ENCODE peak calls at places on chromosomes 1 and 21, in four cellular contexts. One of them, this sample, is unnamed.

GRCh38 chr1:53619088-53619810 is 119.7 kb downstream of the GLIS1 start:
- DNase-seq in adrenal gland: peak; percentile 3
- DNase-seq in GM06990: no peak
- DNase-seq in lung: no peak
- DNase-seq in this sample: no peak

GRCh38 chr1:116693759-116694482 is 26.4 kb upstream of the IGSF3 start:
- DNase-seq in lung: no peak
- DNase-seq in GM06990: no peak
- DNase-seq in adrenal gland: peak; percentile 17
- DNase-seq in this sample: no peak

GRCh38 chr1:117631361-117631760 is 25.5 kb downstream of the TENT5C start:
- DNase-seq in GM06990: no peak
- DNase-seq in adrenal gland: no peak
- DNase-seq in lung: peak; percentile 68
- DNase-seq in this sample: no peak

GRCh38 chr1:119144813-119145212 is 4.4 kb upstream of the WARS2 start:
- DNase-seq in GM06990: no peak
- DNase-seq in lung: no peak
- DNase-seq in adrenal gland: no peak
- DNase-seq in this sample: no peak

GRCh38 chr1:225874431-225874830 is 7.7 kb downstream of the TMEM63A start:
- DNase-seq in adrenal gland: no peak
- DNase-seq in lung: no peak
- DNase-seq in GM06990: no peak
- DNase-seq in this sample: no peak

GRCh38 chr1:82586473-82586872 is 785.7 kb downstream of the ADGRL2 start:
- DNase-seq in GM06990: no peak
- DNase-seq in adrenal gland: no peak
- DNase-seq in lung: peak; percentile 31
- DNase-seq in this sample: no peak

GRCh38 chr1:173411835-173412742 is 65.0 kb upstream of the PRDX6 start:
- DNase-seq in lung: no peak
- DNase-seq in adrenal gland: peak; percentile 91
- DNase-seq in GM06990: no peak
- DNase-seq in this sample: no peak

GRCh38 chr21:43209575-43210453 is 41.0 kb downstream of the CRYAA start:
- DNase-seq in adrenal gland: peak; percentile 95
- DNase-seq in lung: no peak
- DNase-seq in GM06990: no peak
- DNase-seq in this sample: no peak

GRCh38 chr1:116910379-116911165 is 856 bp downstream of the PTGFRN start:
- DNase-seq in adrenal gland: peak; percentile 58
- DNase-seq in lung: peak; percentile 47
- DNase-seq in GM06990: peak; percentile 54
- DNase-seq in this sample: no peak

GRCh38 chr1:107963601-107964396 is 1.2 kb downstream of the VAV3 start:
- DNase-seq in GM06990: peak; percentile 80
- DNase-seq in lung: peak; percentile 29
- DNase-seq in adrenal gland: no peak
- DNase-seq in this sample: peak; percentile 69

GRCh38 chr1:172900359-172900997 is 150.3 kb downstream of the TNFSF18 start:
- DNase-seq in GM06990: no peak
- DNase-seq in lung: no peak
- DNase-seq in adrenal gland: no peak
- DNase-seq in this sample: no peak

GRCh38 chr1:86362807-86363206 is 33.3 kb downstream of the ODF2L start:
- DNase-seq in GM06990: no peak
- DNase-seq in lung: no peak
- DNase-seq in adrenal gland: no peak
- DNase-seq in this sample: no peak

GRCh38 chr1:94115254-94115899 is 5.6 kb downstream of the ABCA4 start:
- DNase-seq in adrenal gland: no peak
- DNase-seq in GM06990: no peak
- DNase-seq in lung: no peak
- DNase-seq in this sample: no peak

GRCh38 chr1:161225534-161226319 is at the start of gene TOMM40L:
- DNase-seq in lung: peak; percentile 89
- DNase-seq in GM06990: peak; percentile 84
- DNase-seq in adrenal gland: peak; percentile 96
- DNase-seq in this sample: peak; percentile 100
- H3K4me3 ChIP-seq in lung: peak within 1 kb of the TSS; percentile 81
- H3K4me3 ChIP-seq in GM06990: peak within 1 kb of the TSS; percentile 77
- H3K4me3 ChIP-seq in adrenal gland: peak within 1 kb of the TSS; percentile 37
- H3K4me3 ChIP-seq in this sample: peak within 1 kb of the TSS; percentile 98

DNA sequence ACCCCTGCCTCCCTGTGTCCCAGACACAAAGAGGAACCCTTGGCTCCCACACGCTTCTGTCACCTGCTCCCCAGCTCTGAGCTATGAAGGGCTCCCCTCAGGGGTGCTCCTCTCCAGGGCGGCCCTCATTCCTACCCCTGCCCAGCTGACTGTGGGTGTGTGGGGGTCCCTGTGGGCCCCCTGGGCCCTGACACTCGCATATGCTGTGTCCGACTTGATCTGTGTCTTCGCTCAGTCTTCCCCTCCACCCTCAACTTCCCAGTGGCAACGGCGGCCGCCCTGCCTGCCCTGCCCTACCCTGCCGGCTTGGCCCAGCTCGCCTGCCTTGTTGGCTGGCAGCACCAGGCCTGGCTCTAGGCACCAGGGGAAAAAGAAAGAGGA is 1.2 kb downstream of the KCNQ4 start:
- DNase-seq in GM06990: no peak
- DNase-seq in lung: no peak
- DNase-seq in adrenal gland: no peak
- DNase-seq in this sample: no peak
- H3K4me3 ChIP-seq in GM06990: no peak overlapping the region
- H3K4me3 ChIP-seq in lung: no peak overlapping the region
- H3K4me3 ChIP-seq in adrenal gland: no peak overlapping the region
- H3K4me3 ChIP-seq in this sample: no peak overlapping the region

DNA sequence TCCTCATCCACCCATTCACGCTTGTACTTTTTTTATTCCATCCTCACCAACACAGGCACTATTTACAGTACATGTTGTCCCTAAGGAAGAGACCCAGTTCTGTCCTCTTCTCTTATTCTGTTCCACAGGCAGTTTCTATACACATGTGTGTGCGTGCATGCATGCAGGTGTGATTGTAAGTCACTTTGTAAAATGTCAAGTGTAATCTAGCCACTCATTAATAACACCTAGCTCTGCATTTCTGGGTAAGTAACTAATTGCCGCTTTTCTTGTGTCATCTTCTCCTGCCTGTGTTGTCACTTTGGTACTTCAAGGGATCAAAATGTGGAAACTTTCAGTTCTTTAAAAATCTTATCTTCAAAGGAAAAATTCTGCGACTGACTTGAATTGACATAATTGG is 377.2 kb downstream of the SEC16B start:
- DNase-seq in adrenal gland: no peak
- DNase-seq in lung: no peak
- DNase-seq in GM06990: no peak
- DNase-seq in this sample: no peak
- H3K4me3 ChIP-seq in adrenal gland: no peak overlapping the region
- H3K4me3 ChIP-seq in lung: no peak overlapping the region
- H3K4me3 ChIP-seq in GM06990: no peak overlapping the region
- H3K4me3 ChIP-seq in this sample: no peak overlapping the region

DNA sequence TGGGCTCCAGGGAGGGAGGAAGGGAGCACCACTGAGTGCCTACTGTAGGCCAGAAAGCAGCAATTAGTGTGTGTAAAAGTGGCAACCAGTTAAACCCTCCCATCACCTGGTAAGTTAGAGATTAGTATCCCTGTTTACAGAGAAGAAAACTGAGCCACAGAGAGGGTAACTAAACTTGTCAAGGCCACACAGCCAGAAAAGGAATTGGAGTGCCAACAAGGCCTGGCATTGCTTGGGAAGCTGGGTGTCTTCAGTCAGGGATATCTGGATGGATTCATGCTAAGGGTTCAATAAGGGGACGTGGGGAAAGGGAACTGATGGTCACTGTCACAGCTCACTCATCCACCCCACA is 23.6 kb upstream of the ADGRB2 start:
- DNase-seq in lung: no peak
- DNase-seq in GM06990: no peak
- DNase-seq in adrenal gland: no peak
- DNase-seq in this sample: no peak
- H3K4me3 ChIP-seq in lung: no peak overlapping the region
- H3K4me3 ChIP-seq in GM06990: peak overlapping the region; percentile 77
- H3K4me3 ChIP-seq in adrenal gland: no peak overlapping the region
- H3K4me3 ChIP-seq in this sample: peak overlapping the region; percentile 85

GRCh38 chr1:89151021-89151420 is 24.8 kb downstream of the GBP7 start:
- DNase-seq in GM06990: no peak
- DNase-seq in lung: no peak
- DNase-seq in adrenal gland: no peak
- DNase-seq in this sample: no peak

GRCh38 chr1:89149976-89150375 is 24.1 kb upstream of the GBP2 start:
- DNase-seq in adrenal gland: no peak
- DNase-seq in GM06990: no peak
- DNase-seq in lung: no peak
- DNase-seq in this sample: no peak

GRCh38 chr1:89149229-89149628 is 23.3 kb upstream of the GBP2 start:
- DNase-seq in lung: no peak
- DNase-seq in adrenal gland: peak; percentile 69
- DNase-seq in GM06990: no peak
- DNase-seq in this sample: no peak

GRCh38 chr1:89148259-89148658 is 22.3 kb upstream of the GBP2 start:
- DNase-seq in lung: no peak
- DNase-seq in GM06990: no peak
- DNase-seq in adrenal gland: no peak
- DNase-seq in this sample: no peak

GRCh38 chr1:89147707-89148106 is 21.8 kb upstream of the GBP2 start:
- DNase-seq in GM06990: no peak
- DNase-seq in adrenal gland: no peak
- DNase-seq in lung: no peak
- DNase-seq in this sample: no peak
- H3K4me3 ChIP-seq in GM06990: no peak overlapping the region
- H3K4me3 ChIP-seq in adrenal gland: no peak overlapping the region
- H3K4me3 ChIP-seq in lung: no peak overlapping the region
- H3K4me3 ChIP-seq in this sample: no peak overlapping the region

GRCh38 chr1:23434260-23434775 is 9.8 kb upstream of the TCEA3 start:
- DNase-seq in lung: no peak
- DNase-seq in GM06990: no peak
- DNase-seq in adrenal gland: no peak
- DNase-seq in this sample: no peak

GRCh38 chr1:23438545-23438944 is 14.0 kb upstream of the TCEA3 start:
- DNase-seq in GM06990: no peak
- DNase-seq in lung: no peak
- DNase-seq in adrenal gland: no peak
- DNase-seq in this sample: no peak

GRCh38 chr1:23433122-23433521 is 8.6 kb upstream of the TCEA3 start:
- DNase-seq in lung: no peak
- DNase-seq in GM06990: no peak
- DNase-seq in adrenal gland: no peak
- DNase-seq in this sample: no peak

GRCh38 chr1:23436520-23437354 is 12.2 kb upstream of the TCEA3 start:
- DNase-seq in GM06990: no peak
- DNase-seq in adrenal gland: peak; percentile 53
- DNase-seq in lung: peak; percentile 83
- DNase-seq in this sample: no peak

GRCh38 chr1:23437355-23437664 is 12.8 kb upstream of the TCEA3 start:
- DNase-seq in lung: no peak
- DNase-seq in GM06990: no peak
- DNase-seq in adrenal gland: no peak
- DNase-seq in this sample: no peak
- H3K4me3 ChIP-seq in lung: no peak overlapping the region
- H3K4me3 ChIP-seq in GM06990: no peak overlapping the region
- H3K4me3 ChIP-seq in adrenal gland: no peak overlapping the region
- H3K4me3 ChIP-seq in this sample: no peak overlapping the region

GRCh38 chr1:164770149-164770529 is 211.2 kb downstream of the PBX1 start:
- DNase-seq in lung: no peak
- DNase-seq in GM06990: no peak
- DNase-seq in adrenal gland: no peak
- DNase-seq in this sample: no peak

GRCh38 chr1:164771001-164771550 is 212.1 kb downstream of the PBX1 start:
- DNase-seq in lung: no peak
- DNase-seq in GM06990: no peak
- DNase-seq in adrenal gland: no peak
- DNase-seq in this sample: no peak

GRCh38 chr1:164773146-164773545 is 214.2 kb downstream of the PBX1 start:
- DNase-seq in GM06990: no peak
- DNase-seq in adrenal gland: no peak
- DNase-seq in lung: no peak
- DNase-seq in this sample: no peak

GRCh38 chr1:164772635-164773034 is 213.7 kb downstream of the PBX1 start:
- DNase-seq in adrenal gland: peak; percentile 96
- DNase-seq in GM06990: no peak
- DNase-seq in lung: peak; percentile 79
- DNase-seq in this sample: no peak

GRCh38 chr1:164771568-164772350 is 212.8 kb downstream of the PBX1 start:
- DNase-seq in lung: no peak
- DNase-seq in adrenal gland: peak; percentile 55
- DNase-seq in GM06990: no peak
- DNase-seq in this sample: no peak
- H3K4me3 ChIP-seq in lung: no peak overlapping the region
- H3K4me3 ChIP-seq in adrenal gland: no peak overlapping the region
- H3K4me3 ChIP-seq in GM06990: no peak overlapping the region
- H3K4me3 ChIP-seq in this sample: no peak overlapping the region

GRCh38 chr1:36085686-36086526 is 2.0 kb downstream of the TEKT2 start:
- DNase-seq in lung: peak; percentile 26
- DNase-seq in GM06990: no peak
- DNase-seq in adrenal gland: peak; percentile 20
- DNase-seq in this sample: no peak

GRCh38 chr1:36083635-36084501 is at the start of gene TEKT2:
- DNase-seq in GM06990: no peak
- DNase-seq in adrenal gland: peak; percentile 38
- DNase-seq in lung: peak; percentile 42
- DNase-seq in this sample: no peak

GRCh38 chr1:36083219-36083618 is 675 bp upstream of the TEKT2 start:
- DNase-seq in GM06990: no peak
- DNase-seq in lung: no peak
- DNase-seq in adrenal gland: no peak
- DNase-seq in this sample: no peak

GRCh38 chr1:36085126-36085525 is 1.2 kb downstream of the TEKT2 start:
- DNase-seq in GM06990: no peak
- DNase-seq in lung: no peak
- DNase-seq in adrenal gland: peak; percentile 16
- DNase-seq in this sample: no peak

DNA sequence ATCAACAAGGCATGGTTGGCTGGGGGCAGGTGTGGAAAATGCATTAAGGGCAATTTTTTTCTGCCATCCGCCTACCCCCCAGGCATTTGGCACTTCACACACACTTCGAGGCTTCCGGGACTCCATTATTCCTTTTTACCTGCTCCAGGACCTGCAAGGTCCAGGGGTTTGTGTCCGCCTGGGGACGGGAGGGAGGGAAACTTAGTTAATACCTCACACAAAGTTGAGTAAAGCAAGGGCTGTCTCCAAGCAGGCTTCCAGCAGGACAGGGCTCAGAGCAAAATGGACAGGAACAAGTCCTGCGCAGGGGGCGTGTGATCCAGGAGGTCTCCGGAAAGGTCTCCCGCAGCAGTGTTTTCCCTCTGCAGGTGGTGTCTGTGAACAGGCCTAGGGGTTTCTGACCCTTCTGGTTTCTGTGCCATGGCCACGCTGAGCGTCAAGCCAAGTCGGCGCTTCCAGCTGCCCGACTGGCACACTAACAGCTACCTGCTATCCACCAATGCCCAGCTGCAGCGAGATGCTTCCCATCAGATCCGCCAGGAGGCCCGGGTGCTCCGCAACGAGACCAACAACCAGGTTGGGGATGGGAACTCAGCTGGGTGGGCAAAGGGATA is 715 bp downstream of the TEKT2 start:
- DNase-seq in lung: peak; percentile 26
- DNase-seq in adrenal gland: no peak
- DNase-seq in GM06990: no peak
- DNase-seq in this sample: no peak
- H3K4me3 ChIP-seq in lung: no peak overlapping the region
- H3K4me3 ChIP-seq in adrenal gland: no peak overlapping the region
- H3K4me3 ChIP-seq in GM06990: peak overlapping the region; percentile 56
- H3K4me3 ChIP-seq in this sample: no peak overlapping the region

This sample was measured in Jurkat, Clone E6-1.